ENCODE peak calls at places on chromosome X, in four cellular contexts. K is SK-N-SH, I is K562, T is HepG2. X is an unnamed sample.

GRCh38 chrX:148288451-148288850 is 212.0 kb upstream of the AFF2 start:
- DNase-seq in K (no peak), I (no peak), T (no peak), X (no peak)

GRCh38 chrX:97260679-97261078 is 377.0 kb downstream of the RPA4 start:
- DNase-seq in K (no peak), I (no peak), T (no peak), X (no peak)

GRCh38 chrX:85244411-85245210 is 820 bp downstream of the ZNF711 start:
- DNase-seq in K (peak; percentile 60), I (peak; percentile 4), T (no peak), X (no peak)

GRCh38 chrX:154797006-154797405 is 8.3 kb downstream of the MPP1 start:
- DNase-seq in K (no peak), I (no peak), T (no peak), X (no peak)

GRCh38 chrX:52852110-52852872 is 15.6 kb downstream of the XAGE3 start:
- DNase-seq in K (no peak), I (no peak), T (no peak), X (no peak)

GRCh38 chrX:110163488-110163887 is 154.4 kb downstream of the AMMECR1 start:
- DNase-seq in K (no peak), I (no peak), T (no peak), X (no peak)

GRCh38 chrX:38768079-38768478 is 33.2 kb upstream of the MID1IP1 start:
- DNase-seq in K (peak; percentile 19), I (no peak), T (no peak), X (no peak)

GRCh38 chrX:17597836-17598434 is 139.4 kb upstream of the SCML1 start:
- DNase-seq in K (peak; percentile 17), I (no peak), T (no peak), X (no peak)

GRCh38 chrX:102338162-102338561 is 91.2 kb downstream of the NXF2 start:
- DNase-seq in K (no peak), I (no peak), T (no peak), X (no peak)

GRCh38 chrX:129359269-129359668 is 164.0 kb downstream of the SMARCA1 start:
- DNase-seq in K (no peak), I (no peak), T (peak; percentile 5), X (no peak)

GRCh38 chrX:1126738-1127137 is 85.7 kb downstream of the CRLF2 start:
- DNase-seq in K (no peak), I (no peak), T (no peak), X (no peak)

GRCh38 chrX:25198891-25199290 is 183.1 kb upstream of the ARX start:
- DNase-seq in K (no peak), I (no peak), T (no peak), X (no peak)

GRCh38 chrX:25191403-25191802 is 175.6 kb upstream of the ARX start:
- DNase-seq in K (no peak), I (peak; percentile 30), T (no peak), X (no peak)

GRCh38 chrX:25198253-25198652 is 182.5 kb upstream of the ARX start:
- DNase-seq in K (no peak), I (no peak), T (no peak), X (no peak)

GRCh38 chrX:25196221-25196620 is 180.5 kb upstream of the ARX start:
- DNase-seq in K (no peak), I (no peak), T (no peak), X (no peak)
- TF ChIP-seq ELF1 in K (no peak), I (no peak), T (no peak), X (no peak)

DNA sequence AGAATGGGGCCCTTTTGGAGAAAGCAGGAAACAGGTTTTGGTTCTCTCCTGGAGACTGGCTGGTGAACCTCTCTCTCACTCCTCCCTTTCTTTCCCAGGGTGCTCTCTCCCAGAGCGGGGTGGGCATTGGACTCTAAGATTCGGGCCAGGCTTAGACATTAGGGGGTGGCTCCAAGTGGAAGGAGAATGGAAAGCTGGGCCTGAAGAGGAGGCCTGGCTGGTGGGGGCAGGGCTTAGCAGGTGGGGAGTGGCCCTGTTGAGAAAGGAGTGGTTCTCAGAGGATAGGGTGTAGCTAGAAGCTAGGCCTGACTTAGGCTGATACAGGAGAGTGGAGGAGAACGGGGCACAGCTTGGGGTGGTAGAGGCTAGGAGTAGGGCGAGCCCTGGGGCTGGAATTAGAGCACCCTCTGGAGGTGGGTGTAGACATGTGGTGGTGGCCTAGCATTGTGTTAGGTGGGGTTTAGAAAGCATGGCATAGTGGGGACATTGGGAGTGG is 5.7 kb downstream of the PLP2 start:
- DNase-seq in K (no peak), I (no peak), T (no peak), X (no peak)
- TF ChIP-seq MAX in K (no peak), I (no peak), T (no peak), X (no peak)

GRCh38 chrX:23643020-23643419 is 24.3 kb upstream of the PRDX4 start:
- DNase-seq in K (no peak), I (no peak), T (no peak), X (no peak)

GRCh38 chrX:23634181-23634580 is 33.1 kb upstream of the PRDX4 start:
- DNase-seq in K (peak; percentile 21), I (no peak), T (no peak), X (no peak)

DNA sequence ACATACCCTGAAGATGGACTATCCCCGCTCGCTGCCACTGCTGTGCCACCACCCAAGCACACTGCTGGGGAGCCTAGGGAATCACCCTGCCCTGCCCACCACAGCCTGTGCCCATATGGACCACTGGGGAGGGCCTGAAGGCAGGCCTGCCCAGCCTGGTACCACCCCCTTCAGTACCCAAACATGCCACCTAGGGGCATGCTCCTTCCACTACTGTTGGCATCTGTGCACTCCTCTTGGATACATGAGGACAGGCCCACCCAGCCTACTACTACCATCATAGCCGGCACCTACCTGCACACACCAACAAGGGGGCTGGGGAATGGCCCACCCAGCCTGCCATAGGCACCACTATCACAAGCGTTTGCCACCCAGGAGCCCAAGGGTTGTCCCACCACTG is 30.1 kb upstream of the PRDX4 start:
- DNase-seq in K (no peak), I (no peak), T (no peak), X (no peak)
- TF ChIP-seq ZBTB33 in K (no peak), I (no peak), T (no peak), X (no peak)

GRCh38 chrX:41441934-41442823 is 5.0 kb upstream of the NYX start:
- DNase-seq in K (peak; percentile 94), I (peak; percentile 97), T (peak; percentile 84), X (peak; percentile 64)
- TF ChIP-seq ELF1 in K (no peak), I (no peak), T (peak; percentile 50), X (no peak)

GRCh38 chrX:126658447-126658846 is 105.8 kb upstream of the DCAF12L1 start:
- DNase-seq in K (no peak), I (no peak), T (no peak), X (no peak)
- TF ChIP-seq MAX in K (no peak), I (no peak), T (no peak), X (no peak)

GRCh38 chrX:149962010-149962409 is 23.7 kb upstream of the EOLA2 start:
- DNase-seq in K (no peak), I (no peak), T (no peak), X (no peak)

GRCh38 chrX:149961572-149961971 is 23.3 kb upstream of the EOLA2 start:
- DNase-seq in K (no peak), I (no peak), T (no peak), X (no peak)

GRCh38 chrX:149962859-149963757 is 24.8 kb upstream of the EOLA2 start:
- DNase-seq in K (peak; percentile 55), I (no peak), T (peak; percentile 23), X (peak; percentile 45)
- TF ChIP-seq ZBTB33 in K (no peak), I (no peak), T (no peak), X (no peak)